ENCODE peak calls at places on chromosomes 13 and 19, in seven cellular contexts. D is ascending aorta, B is right atrium auricular region, W is astrocyte, X is body of pancreas, R is lower leg skin, V is IMR-90. L is an unnamed sample.

GRCh38 chr13:32726374-32727037 is 140.3 kb downstream of the PDS5B start:
- DNase-seq in D (no peak), B (no peak), W (no peak), X (no peak), R (no peak), V (no peak), L (no peak)

GRCh38 chr19:29467824-29468401 is 57.9 kb upstream of the VSTM2B start:
- DNase-seq in D (no peak), B (no peak), W (no peak), X (peak; percentile 9), R (no peak), V (peak; percentile 21), L (peak; percentile 22)

GRCh38 chr13:51714663-51715168 is 89.2 kb downstream of the DHRS12 start:
- DNase-seq in D (no peak), B (no peak), W (peak; percentile 67), X (no peak), R (no peak), V (peak; percentile 89), L (peak; percentile 73)

GRCh38 chr19:18798384-18799352 is 7.6 kb upstream of the COMP start:
- DNase-seq in D (no peak), B (no peak), W (no peak), X (no peak), R (no peak), V (no peak), L (no peak)

GRCh38 chr19:18932216-18932841 is 8.7 kb downstream of the HOMER3 start:
- DNase-seq in D (peak; percentile 80), B (no peak), W (no peak), X (peak; percentile 62), R (peak; percentile 61), V (no peak), L (peak; percentile 52)

GRCh38 chr13:37417042-37417441 is 181.5 kb downstream of the POSTN start:
- DNase-seq in D (no peak), B (no peak), W (no peak), X (no peak), R (no peak), V (peak; percentile 53), L (peak; percentile 16)

GRCh38 chr19:43781630-43782310 is 997 bp upstream of the KCNN4 start:
- DNase-seq in D (no peak), B (no peak), W (no peak), X (no peak), R (no peak), V (no peak), L (no peak)

GRCh38 chr19:28961772-28962500 is 251.0 kb downstream of the UQCRFS1 start:
- DNase-seq in D (no peak), B (no peak), W (peak; percentile 3), X (no peak), R (no peak), V (peak; percentile 81), L (peak; percentile 48)

GRCh38 chr13:45989607-45990006 is 62.9 kb downstream of the ZC3H13 start:
- DNase-seq in D (no peak), B (no peak), W (peak; percentile 59), X (no peak), R (no peak), V (peak; percentile 86), L (peak; percentile 84)

GRCh38 chr13:97878421-97879375 is 74.8 kb upstream of the IPO5 start:
- DNase-seq in D (no peak), B (no peak), W (peak; percentile 21), X (no peak), R (no peak), V (peak; percentile 34), L (no peak)

GRCh38 chr13:20616059-20616797 is 49.3 kb downstream of the IFT88 start:
- DNase-seq in D (no peak), B (no peak), W (peak; percentile 93), X (no peak), R (no peak), V (peak; percentile 98), L (peak; percentile 91)

GRCh38 chr19:35013047-35013819 is 13.1 kb downstream of the GRAMD1A start:
- DNase-seq in D (peak; percentile 86), B (peak; percentile 86), W (peak; percentile 19), X (peak; percentile 79), R (peak; percentile 40), V (peak; percentile 57), L (peak; percentile 61)

GRCh38 chr13:110964229-110965037 is 49.6 kb upstream of the ANKRD10 start:
- DNase-seq in D (no peak), B (no peak), W (no peak), X (no peak), R (no peak), V (no peak), L (no peak)

GRCh38 chr19:12769689-12770088 is 5.7 kb downstream of the HOOK2 start:
- DNase-seq in D (no peak), B (no peak), W (no peak), X (no peak), R (no peak), V (no peak), L (no peak)

GRCh38 chr13:44425815-44426078 is 52.1 kb downstream of the SERP2 start:
- DNase-seq in D (no peak), B (no peak), W (no peak), X (no peak), R (peak; percentile 4), V (no peak), L (no peak)

GRCh38 chr19:39297931-39298634 is 1.9 kb downstream of the IFNL1 start:
- DNase-seq in D (peak; percentile 64), B (no peak), W (no peak), X (no peak), R (no peak), V (no peak), L (no peak)

GRCh38 chr13:30809787-30810186 is 74.4 kb downstream of the ALOX5AP start:
- DNase-seq in D (no peak), B (no peak), W (no peak), X (no peak), R (no peak), V (no peak), L (no peak)

GRCh38 chr19:23116802-23117571 is at the start of gene ZNF730:
- DNase-seq in D (no peak), B (no peak), W (peak; percentile 69), X (peak; percentile 24), R (no peak), V (peak; percentile 68), L (peak; percentile 83)

GRCh38 chr19:18202759-18203407 is 959 bp downstream of the RAB3A start:
- DNase-seq in D (no peak), B (no peak), W (no peak), X (peak; percentile 27), R (peak; percentile 34), V (no peak), L (peak; percentile 15)

GRCh38 chr19:38017504-38018150 is 110.6 kb downstream of the SIPA1L3 start:
- DNase-seq in D (no peak), B (no peak), W (no peak), X (no peak), R (no peak), V (no peak), L (no peak)

DNA sequence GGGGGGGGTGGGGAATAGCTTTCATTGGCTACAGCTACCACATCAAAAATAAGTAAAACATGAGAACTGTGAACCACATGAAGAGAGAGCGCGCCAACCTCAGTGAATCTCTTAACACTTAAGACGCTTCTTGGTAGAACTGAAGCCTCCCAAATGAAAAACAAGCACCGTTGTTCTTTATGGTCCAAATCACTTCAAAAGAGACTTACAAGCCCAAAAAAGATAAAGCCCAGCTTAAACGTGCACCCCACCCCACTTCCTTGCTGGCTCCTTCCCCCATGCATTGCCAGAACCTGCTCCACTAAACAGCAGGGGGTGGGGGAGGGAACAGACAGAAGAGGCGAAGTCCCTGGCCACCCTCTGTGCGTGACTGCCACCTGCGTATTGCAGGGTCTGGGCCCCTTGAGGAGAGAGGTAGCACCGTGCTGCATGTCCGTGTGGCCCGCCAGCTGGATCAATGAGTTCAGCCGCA is 479.1 kb downstream of the FOXO1 start:
- DNase-seq in D (no peak), B (no peak), W (no peak), X (no peak), R (no peak), V (no peak), L (no peak)
- H3K4me3 ChIP-seq in D (no peak overlapping the region), B (no peak overlapping the region), W (no peak overlapping the region), X (no peak overlapping the region), R (no peak overlapping the region), V (no peak overlapping the region), L (no peak overlapping the region)

GRCh38 chr19:50647879-50648615 is 1.2 kb upstream of the C19orf81 start:
- DNase-seq in D (no peak), B (no peak), W (no peak), X (no peak), R (no peak), V (no peak), L (no peak)

GRCh38 chr19:50651174-50651573 is 1.9 kb downstream of the C19orf81 start:
- DNase-seq in D (no peak), B (no peak), W (no peak), X (no peak), R (no peak), V (no peak), L (no peak)

GRCh38 chr19:50652722-50653121 is 3.5 kb downstream of the C19orf81 start:
- DNase-seq in D (no peak), B (no peak), W (no peak), X (no peak), R (no peak), V (no peak), L (no peak)

GRCh38 chr19:50648659-50649058 is 586 bp upstream of the C19orf81 start:
- DNase-seq in D (no peak), B (no peak), W (no peak), X (no peak), R (no peak), V (no peak), L (no peak)

DNA sequence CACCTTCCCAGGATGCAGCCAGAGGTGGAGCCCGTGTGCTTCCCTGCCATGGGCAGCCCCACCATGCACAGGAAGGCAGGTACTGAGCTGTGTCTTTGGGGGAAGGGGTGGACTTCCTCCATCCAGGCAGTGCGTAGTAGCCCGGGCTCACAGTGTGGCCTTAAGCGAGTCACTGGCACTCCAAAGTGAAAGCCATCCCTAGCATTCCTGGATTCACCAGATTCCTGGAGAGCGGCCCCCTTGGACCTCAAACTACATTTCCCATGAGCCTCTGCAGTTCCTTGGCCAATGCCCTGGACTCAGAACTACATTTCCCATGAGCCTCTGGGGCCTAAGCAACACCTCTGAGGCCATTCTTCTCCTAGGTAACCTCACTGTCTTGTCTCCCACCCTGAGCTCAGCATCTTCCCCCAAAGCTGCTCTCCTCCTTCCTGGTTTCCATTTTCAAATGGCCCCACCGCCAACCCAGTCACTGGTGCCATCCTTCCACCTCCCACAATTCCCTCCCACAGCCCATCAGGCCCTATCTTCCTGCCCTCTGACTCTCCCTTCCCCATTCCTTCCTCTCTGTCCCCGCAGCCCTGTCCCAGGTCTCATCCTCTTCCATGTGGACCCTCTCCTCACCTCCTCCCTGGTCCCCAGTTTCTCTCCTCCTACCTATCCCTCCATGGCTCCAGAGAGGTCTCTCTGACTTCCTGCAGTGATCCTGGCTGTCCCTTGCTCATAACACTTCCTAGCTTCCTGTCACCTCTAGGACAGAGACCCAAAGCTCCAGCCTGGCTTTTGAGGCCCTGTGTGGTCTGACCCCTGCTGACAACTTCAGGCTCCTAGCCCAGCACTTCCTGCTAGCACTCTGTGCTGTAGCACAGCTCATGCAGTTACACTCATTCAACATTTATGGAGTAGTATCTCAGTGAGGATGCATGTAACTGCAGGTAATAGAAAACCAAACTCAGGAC is at the start of gene C19orf81:
- DNase-seq in D (no peak), B (no peak), W (no peak), X (no peak), R (no peak), V (peak; percentile 6), L (peak; percentile 9)
- TF ChIP-seq CTCF in D (no peak), B (no peak), W (no peak), X (no peak), R (no peak), V (no peak), L (no peak)

GRCh38 chr13:106499905-106500304 is 35.6 kb downstream of the EFNB2 start:
- DNase-seq in D (no peak), B (no peak), W (peak; percentile 77), X (no peak), R (no peak), V (peak; percentile 47), L (peak; percentile 26)
- H3K4me3 ChIP-seq in D (no peak overlapping the region), B (no peak overlapping the region), W (no peak overlapping the region), X (no peak overlapping the region), R (no peak overlapping the region), V (no peak overlapping the region), L (no peak overlapping the region)

GRCh38 chr19:10964903-10965302 is 4.1 kb downstream of the SMARCA4 start:
- DNase-seq in D (no peak), B (no peak), W (no peak), X (no peak), R (no peak), V (no peak), L (no peak)
- TF ChIP-seq CTCF in D (no peak), B (no peak), W (no peak), X (no peak), R (no peak), V (no peak), L (no peak)